ENCODE peak calls at places on chromosomes 4 and X, in five cellular contexts. J is stimulated activated CD4-positive, alpha-beta T cell treated with anti-CD3 and anti-CD28 coated beads, Interleukin-12 subunit alpha, Interleukin-12 subunit beta, amount 100 ng/mL, for 24 hours; Z is GM13976; K is dermis microvascular lymphatic vessel endothelial cell; D is germinal center. L is an unnamed sample.

GRCh38 chr4:141788169-141788915 is 152.0 kb downstream of the IL15 start:
- DNase-seq in J (no peak), Z (no peak), K (no peak), D (no peak), L (no peak)

GRCh38 chrX:9333873-9334272 is 131.0 kb upstream of the TBL1X start:
- DNase-seq in J (no peak), Z (no peak), K (no peak), D (no peak), L (no peak)

GRCh38 chrX:136259543-136259942 is 8.3 kb upstream of the MAP7D3 start:
- DNase-seq in J (no peak), Z (no peak), K (peak; percentile 18), D (no peak), L (no peak)

GRCh38 chrX:103361798-103362197 is 5.5 kb downstream of the TCEAL9 start:
- DNase-seq in J (no peak), Z (no peak), K (no peak), D (no peak), L (no peak)

GRCh38 chr4:3299122-3299521 is 6.3 kb downstream of the RGS12 start:
- DNase-seq in J (no peak), Z (no peak), K (no peak), D (no peak), L (no peak)

GRCh38 chrX:48589482-48590162 is 7.7 kb upstream of the WDR13 start:
- DNase-seq in J (no peak), Z (no peak), K (peak; percentile 38), D (no peak), L (no peak)

GRCh38 chr4:103692615-103693014 is 27.2 kb downstream of the TACR3 start:
- DNase-seq in J (no peak), Z (no peak), K (no peak), D (no peak), L (no peak)

GRCh38 chr4:123244233-123244632 is 152.4 kb upstream of the SPRY1 start:
- DNase-seq in J (no peak), Z (no peak), K (peak; percentile 72), D (no peak), L (no peak)

GRCh38 chr4:53100801-53101581 is 238.9 kb downstream of the RASL11B start:
- DNase-seq in J (no peak), Z (no peak), K (peak; percentile 60), D (no peak), L (no peak)

GRCh38 chr4:20217521-20217920 is 34.2 kb upstream of the SLIT2 start:
- DNase-seq in J (no peak), Z (no peak), K (no peak), D (no peak), L (no peak)

GRCh38 chr4:42460043-42460442 is 62.8 kb downstream of the SHISA3 start:
- DNase-seq in J (no peak), Z (peak; percentile 72), K (no peak), D (no peak), L (peak; percentile 59)

GRCh38 chrX:132153166-132153565 is 25.3 kb upstream of the FRMD7 start:
- DNase-seq in J (no peak), Z (no peak), K (no peak), D (no peak), L (no peak)

GRCh38 chr4:40492747-40493146 is 136.9 kb downstream of the RBM47 start:
- DNase-seq in J (no peak), Z (no peak), K (no peak), D (no peak), L (no peak)

GRCh38 chr4:44086753-44087152 is 361.9 kb downstream of the KCTD8 start:
- DNase-seq in J (no peak), Z (no peak), K (no peak), D (no peak), L (no peak)

GRCh38 chrX:128464091-128464490 is 411.9 kb upstream of the ACTRT1 start:
- DNase-seq in J (no peak), Z (no peak), K (no peak), D (no peak), L (no peak)

GRCh38 chr4:65635051-65635821 is 35.1 kb downstream of the EPHA5 start:
- DNase-seq in J (no peak), Z (no peak), K (no peak), D (no peak), L (no peak)

GRCh38 chr4:865572-865971 is 39.6 kb upstream of the CPLX1 start:
- DNase-seq in J (no peak), Z (no peak), K (no peak), D (no peak), L (no peak)

GRCh38 chr4:56552273-56552672 is 46.7 kb downstream of the ARL9 start:
- DNase-seq in J (no peak), Z (no peak), K (no peak), D (no peak), L (no peak)

GRCh38 chrX:70030242-70030823 is 19.4 kb downstream of the AWAT2 start:
- DNase-seq in J (peak; percentile 6), Z (peak; percentile 55), K (peak; percentile 36), D (peak; percentile 32), L (peak; percentile 44)

GRCh38 chr4:168955674-168956073 is 54.4 kb downstream of the CBR4 start:
- DNase-seq in J (no peak), Z (no peak), K (no peak), D (no peak), L (no peak)

GRCh38 chrX:24026403-24026801 is 584 bp downstream of the KLHL15 start:
- DNase-seq in J (no peak), Z (no peak), K (no peak), D (no peak), L (no peak)

GRCh38 chr4:124288706-124289486 is 423.6 kb downstream of the ANKRD50 start:
- DNase-seq in J (no peak), Z (no peak), K (no peak), D (no peak), L (no peak)

GRCh38 chr4:79340568-79340967 is 14.7 kb upstream of the NAA11 start:
- DNase-seq in J (no peak), Z (no peak), K (no peak), D (no peak), L (no peak)

GRCh38 chr4:48780867-48781219 is 764 bp upstream of the FRYL start:
- DNase-seq in J (peak; percentile 24), Z (no peak), K (peak; percentile 76), D (no peak), L (no peak)

GRCh38 chr4:102535398-102536082 is 34.4 kb downstream of the NFKB1 start:
- DNase-seq in J (no peak), Z (no peak), K (no peak), D (no peak), L (peak; percentile 25)

GRCh38 chrX:114930227-114930626 is 87.2 kb downstream of the IL13RA2 start:
- DNase-seq in J (no peak), Z (no peak), K (no peak), D (no peak), L (no peak)

GRCh38 chrX:119853449-119853848 is 686 bp upstream of the UPF3B start:
- DNase-seq in J (no peak), Z (no peak), K (no peak), D (no peak), L (no peak)

GRCh38 chr4:28421221-28421620 is 1560.6 kb downstream of the STIM2 start:
- DNase-seq in J (no peak), Z (no peak), K (no peak), D (no peak), L (no peak)

GRCh38 chrX:111445485-111445884 is 33.5 kb upstream of the DCX start:
- DNase-seq in J (no peak), Z (peak; percentile 9), K (peak; percentile 11), D (peak; percentile 1), L (peak; percentile 2)

GRCh38 chr4:183326853-183327252 is 4.6 kb upstream of the CLDN24 start:
- DNase-seq in J (no peak), Z (no peak), K (no peak), D (no peak), L (no peak)

GRCh38 chr4:102586644-102587021 is 85.5 kb downstream of the NFKB1 start:
- DNase-seq in J (peak; percentile 12), Z (no peak), K (no peak), D (no peak), L (no peak)

GRCh38 chr4:100347241-100347640 is 157.0 kb upstream of the DDIT4L start:
- DNase-seq in J (no peak), Z (no peak), K (no peak), D (no peak), L (no peak)

GRCh38 chrX:115362334-115363095 is 73.0 kb downstream of the LUZP4 start:
- DNase-seq in J (no peak), Z (no peak), K (no peak), D (no peak), L (no peak)

L was measured in GM20000.